ENCODE peak calls at places on chromosomes 7 and 10, in seven cellular contexts. A is body of pancreas, Y is adrenal gland, J is prostate gland, M is ovary, H is tibial nerve, N is right lobe of liver. K is an unnamed sample. For H3K27me3 and H3K4me1, the result is how much of the 10 kb centered on the place peaks cover.

GRCh38 chr10:3467052-3467906 is 294.7 kb upstream of the PITRM1 start:
- DNase-seq in A (peak), Y (peak), J (peak), M (peak), H (peak), N (peak), K (peak)

GRCh38 chr10:128042131-128042610 is 84.1 kb downstream of the MKI67 start:
- DNase-seq in A (no peak), Y (no peak), J (no peak), M (no peak), H (no peak), N (no peak), K (no peak)

GRCh38 chr10:31134303-31134928 is 102.8 kb upstream of the ZNF438 start:
- DNase-seq in A (no peak), Y (no peak), J (no peak), M (no peak), H (no peak), N (no peak), K (no peak)

GRCh38 chr7:84117304-84117703 is 77.3 kb downstream of the SEMA3A start:
- DNase-seq in A (no peak), Y (no peak), J (no peak), M (no peak), H (no peak), N (no peak), K (no peak)

GRCh38 chr10:23613900-23614299 is 175.0 kb downstream of the OTUD1 start:
- DNase-seq in A (no peak), Y (no peak), J (no peak), M (no peak), H (no peak), N (no peak), K (no peak)

GRCh38 chr10:132493246-132493755 is 44.3 kb upstream of the INPP5A start:
- DNase-seq in A (no peak), Y (no peak), J (no peak), M (no peak), H (no peak), N (peak), K (peak)

GRCh38 chr7:91242097-91242846 is 22.0 kb upstream of the FZD1 start:
- DNase-seq in A (no peak), Y (no peak), J (no peak), M (no peak), H (no peak), N (no peak), K (no peak)

GRCh38 chr7:111827863-111828504 is 265.7 kb upstream of the IMMP2L start:
- DNase-seq in A (no peak), Y (no peak), J (no peak), M (no peak), H (no peak), N (no peak), K (peak)

GRCh38 chr7:91079491-91079890 is 184.7 kb upstream of the FZD1 start:
- DNase-seq in A (no peak), Y (no peak), J (no peak), M (no peak), H (no peak), N (no peak), K (no peak)

GRCh38 chr10:2989292-2989947 is 77.9 kb upstream of the PFKP start:
- DNase-seq in A (no peak), Y (no peak), J (no peak), M (no peak), H (no peak), N (no peak), K (no peak)

GRCh38 chr7:41942468-41943097 is 239.7 kb upstream of the INHBA start:
- DNase-seq in A (no peak), Y (no peak), J (no peak), M (peak), H (no peak), N (peak), K (peak)

GRCh38 chr10:122116331-122116730 is 127.4 kb downstream of the TACC2 start:
- DNase-seq in A (peak), Y (peak), J (no peak), M (no peak), H (no peak), N (no peak), K (no peak)

GRCh38 chr7:110693348-110693747 is 397.6 kb upstream of the LRRN3 start:
- DNase-seq in A (no peak), Y (no peak), J (no peak), M (no peak), H (no peak), N (no peak), K (no peak)

GRCh38 chr10:132700168-132701098 is 85.5 kb downstream of the NKX6-2 start:
- DNase-seq in A (no peak), Y (peak), J (no peak), M (peak), H (no peak), N (peak), K (peak)

GRCh38 chr7:134347567-134347966 is 30.8 kb upstream of the SLC35B4 start:
- DNase-seq in A (no peak), Y (no peak), J (no peak), M (no peak), H (no peak), N (no peak), K (no peak)

GRCh38 chr7:98772242-98772603 is 97.6 kb downstream of the TMEM130 start:
- DNase-seq in A (no peak), Y (no peak), J (no peak), M (no peak), H (no peak), N (no peak), K (no peak)

GRCh38 chr10:70296406-70296899 is 12.6 kb upstream of the NPFFR1 start:
- DNase-seq in A (peak), Y (peak), J (no peak), M (peak), H (peak), N (no peak), K (no peak)

GRCh38 chr10:62459072-62459471 is 84.9 kb downstream of the ZNF365 start:
- DNase-seq in A (no peak), Y (no peak), J (no peak), M (no peak), H (peak), N (no peak), K (no peak)

GRCh38 chr7:157006829-157007469 is 3.5 kb downstream of the MNX1 start:
- DNase-seq in A (no peak), Y (no peak), J (no peak), M (no peak), H (no peak), N (no peak), K (no peak)

GRCh38 chr7:23474829-23475578 is 4.7 kb upstream of the IGF2BP3 start:
- DNase-seq in A (no peak), Y (no peak), J (no peak), M (no peak), H (no peak), N (no peak), K (no peak)

GRCh38 chr10:70726909-70727495 is 54.7 kb downstream of the ADAMTS14 start:
- DNase-seq in A (no peak), Y (no peak), J (no peak), M (no peak), H (no peak), N (no peak), K (no peak)

GRCh38 chr10:86393858-86394472 is 27.4 kb upstream of the GRID1 start:
- DNase-seq in A (no peak), Y (no peak), J (no peak), M (no peak), H (no peak), N (no peak), K (no peak)

GRCh38 chr7:124155400-124156022 is 122.6 kb upstream of the TMEM229A start:
- DNase-seq in A (no peak), Y (no peak), J (no peak), M (no peak), H (no peak), N (no peak), K (no peak)

GRCh38 chr10:8130973-8131911 is 76.8 kb downstream of the GATA3 start:
- DNase-seq in A (no peak), Y (no peak), J (no peak), M (no peak), H (no peak), N (no peak), K (no peak)

GRCh38 chr10:130921461-130921860 is 390.1 kb downstream of the TCERG1L start:
- DNase-seq in A (no peak), Y (no peak), J (no peak), M (no peak), H (no peak), N (no peak), K (no peak)

GRCh38 chr10:87873656-87874055 is 10.2 kb downstream of the PTEN start:
- DNase-seq in A (no peak), Y (no peak), J (no peak), M (no peak), H (no peak), N (no peak), K (no peak)

GRCh38 chr10:9334270-9334669 is 1279.8 kb downstream of the GATA3 start:
- DNase-seq in A (no peak), Y (no peak), J (no peak), M (no peak), H (no peak), N (no peak), K (no peak)

GRCh38 chr10:25758041-25758457 is 176.0 kb upstream of the MYO3A start:
- DNase-seq in A (peak), Y (no peak), J (no peak), M (no peak), H (no peak), N (no peak), K (no peak)

GRCh38 chr10:108598831-108599230 is 1324.5 kb downstream of the XPNPEP1 start:
- DNase-seq in A (no peak), Y (no peak), J (no peak), M (no peak), H (no peak), N (no peak), K (no peak)

GRCh38 chr10:108598320-108598695 is 1325.0 kb downstream of the XPNPEP1 start:
- DNase-seq in A (no peak), Y (no peak), J (no peak), M (no peak), H (no peak), N (no peak), K (no peak)

GRCh38 chr10:108597657-108598319 is 1325.5 kb downstream of the XPNPEP1 start:
- DNase-seq in A (no peak), Y (no peak), J (no peak), M (no peak), H (no peak), N (no peak), K (no peak)

GRCh38 chr10:108597031-108597430 is 1326.3 kb downstream of the XPNPEP1 start:
- DNase-seq in A (no peak), Y (no peak), J (no peak), M (no peak), H (no peak), N (no peak), K (no peak)

GRCh38 chr10:108601856-108602255 is 1321.5 kb downstream of the XPNPEP1 start:
- DNase-seq in A (no peak), Y (no peak), J (no peak), M (no peak), H (no peak), N (no peak), K (no peak)
- H3K27me3 ChIP-seq in A (under half), Y (under half), J (under half), M (under half), H (under half), N (under half), K (under half)

GRCh38 chr7:8303904-8304528 is 42.0 kb upstream of the ICA1 start:
- DNase-seq in A (no peak), Y (no peak), J (no peak), M (no peak), H (no peak), N (no peak), K (no peak)
- TF ChIP-seq POLR2A in A (no peak), Y (no peak), J (no peak), M (no peak), H (no peak), N (no peak), K (no peak)

DNA sequence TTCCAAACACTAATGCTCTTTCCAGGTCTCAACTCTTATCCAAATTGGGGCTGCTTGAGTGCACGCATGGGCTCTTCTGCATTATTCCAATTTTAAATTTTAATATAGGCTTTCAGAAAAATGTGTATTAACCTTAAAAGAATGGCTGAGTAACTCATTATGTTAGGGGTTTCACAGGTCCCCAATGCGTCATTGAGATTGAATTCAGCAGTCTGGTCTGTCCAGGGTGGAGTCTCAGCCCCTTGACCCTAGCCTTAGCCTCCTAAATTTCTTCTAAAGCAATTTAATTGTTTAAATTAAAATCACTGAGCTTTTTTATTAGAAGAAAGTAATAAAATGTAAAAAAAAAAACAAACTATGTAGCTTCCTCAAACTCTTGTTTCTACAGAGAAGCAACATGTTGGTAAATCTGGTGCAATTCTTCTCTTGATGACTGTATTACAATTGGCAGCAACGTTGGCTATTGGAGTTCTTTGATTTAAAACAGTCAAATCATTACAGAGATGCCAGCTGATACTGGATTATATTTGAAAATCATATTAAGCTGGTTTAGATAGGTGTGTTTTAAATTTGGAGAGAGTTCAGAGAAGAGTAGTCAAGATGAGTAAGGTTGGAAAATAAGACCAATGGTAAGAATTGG is 170.5 kb downstream of the DKK1 start:
- DNase-seq in A (no peak), Y (no peak), J (no peak), M (no peak), H (no peak), N (no peak), K (no peak)
- H3K4me1 ChIP-seq in A (under half), Y (under half), J (under half), M (under half), H (under half), N (under half), K (under half)

DNA sequence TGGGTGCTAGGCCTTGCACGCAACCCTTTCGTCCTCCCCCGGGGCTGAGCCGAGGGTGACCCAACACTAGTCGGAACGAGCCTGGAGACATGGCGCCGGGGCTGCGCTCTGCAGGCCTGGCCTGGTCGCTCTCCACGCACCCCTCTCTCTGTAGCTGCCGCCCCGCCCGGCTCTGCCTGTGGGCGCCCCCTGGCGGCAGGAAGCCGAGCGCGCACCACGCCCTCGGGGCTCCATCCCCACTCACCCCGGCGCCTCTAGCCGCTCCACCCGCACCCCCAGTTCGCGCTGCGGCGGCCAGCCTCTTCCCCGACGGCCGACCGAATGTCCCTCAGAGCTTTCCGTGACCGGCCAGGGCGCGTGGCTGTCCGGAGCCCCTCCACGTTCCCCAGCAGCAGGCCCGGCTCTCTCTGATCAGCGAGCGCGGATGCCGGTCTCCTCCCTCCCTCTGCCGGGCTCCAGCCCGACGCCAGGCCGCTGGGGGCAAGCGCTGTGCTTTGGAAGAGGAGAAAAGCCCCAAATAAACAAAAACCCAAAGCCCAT is 29.1 kb upstream of the KCNK18 start:
- DNase-seq in A (peak), Y (peak), J (no peak), M (peak), H (peak), N (peak), K (peak)
- H3K27me3 ChIP-seq in A (half or more), Y (half or more), J (half or more), M (under half), H (half or more), N (half or more), K (under half)

GRCh38 chr10:71963756-71964668 is at the start of gene CHST3:
- DNase-seq in A (peak), Y (peak), J (peak), M (peak), H (no peak), N (peak), K (peak)
- TF ChIP-seq POLR2A in A (peak), Y (peak), J (peak), M (peak), H (peak), N (peak), K (no peak)

GRCh38 chr10:28552775-28553174 is 19.9 kb downstream of the WAC start:
- DNase-seq in A (no peak), Y (no peak), J (no peak), M (no peak), H (no peak), N (no peak), K (no peak)

GRCh38 chr10:28555358-28555757 is 22.4 kb downstream of the WAC start:
- DNase-seq in A (no peak), Y (no peak), J (no peak), M (no peak), H (no peak), N (no peak), K (no peak)

GRCh38 chr10:28556142-28556541 is 23.2 kb downstream of the WAC start:
- DNase-seq in A (no peak), Y (no peak), J (no peak), M (no peak), H (no peak), N (no peak), K (no peak)

GRCh38 chr10:28553963-28554362 is 21.0 kb downstream of the WAC start:
- DNase-seq in A (no peak), Y (no peak), J (no peak), M (no peak), H (no peak), N (no peak), K (no peak)

GRCh38 chr10:28554952-28555351 is 22.0 kb downstream of the WAC start:
- DNase-seq in A (no peak), Y (no peak), J (no peak), M (no peak), H (no peak), N (no peak), K (no peak)
- H3K4me1 ChIP-seq in A (half or more), Y (under half), J (under half), M (under half), H (under half), N (under half), K (under half)

GRCh38 chr7:6057316-6058128 is 26.3 kb downstream of the ANKRD61 start:
- DNase-seq in A (no peak), Y (no peak), J (no peak), M (no peak), H (no peak), N (no peak), K (no peak)
- H3K27me3 ChIP-seq in A (under half), Y (under half), J (under half), M (under half), H (under half), N (under half), K (under half)

K was measured in upper lobe of left lung.